ENCODE peak calls at places on chromosomes 1 and 21, in four cellular contexts. C is CD4-positive, CD25-positive, alpha-beta regulatory T cell; V is hippocampal formation; X is HCEC 1CT. D is an unnamed sample.

GRCh38 chr21:37531402-37532042 is 164.9 kb downstream of the DYRK1A start:
- DNase-seq in C (no peak), V (no peak), X (no peak), D (peak; percentile 31)

GRCh38 chr1:69572921-69573320 is 5.2 kb downstream of the LRRC7 start:
- DNase-seq in C (no peak), V (no peak), X (no peak), D (no peak)

GRCh38 chr1:230463326-230463725 is 37.2 kb upstream of the PGBD5 start:
- DNase-seq in C (no peak), V (no peak), X (no peak), D (no peak)

GRCh38 chr1:41870076-41870562 is 48.6 kb downstream of the HIVEP3 start:
- DNase-seq in C (no peak), V (no peak), X (no peak), D (no peak)

GRCh38 chr1:179709841-179710329 is 33.2 kb upstream of the FAM163A start:
- DNase-seq in C (peak; percentile 22), V (no peak), X (peak; percentile 3), D (no peak)

GRCh38 chr1:16397095-16397494 is 30.1 kb downstream of the SZRD1 start:
- DNase-seq in C (no peak), V (no peak), X (no peak), D (no peak)

GRCh38 chr1:231611111-231611510 is 15.5 kb upstream of the DISC1 start:
- DNase-seq in C (no peak), V (no peak), X (no peak), D (no peak)

GRCh38 chr1:200505257-200505656 is 95.4 kb upstream of the ZNF281 start:
- DNase-seq in C (no peak), V (no peak), X (no peak), D (no peak)

GRCh38 chr1:233864578-233864977 is 39.9 kb upstream of the SLC35F3 start:
- DNase-seq in C (no peak), V (no peak), X (no peak), D (no peak)

GRCh38 chr21:16580661-16581060 is 850.9 kb downstream of the USP25 start:
- DNase-seq in C (no peak), V (no peak), X (no peak), D (no peak)

GRCh38 chr1:55877440-55878232 is 662.5 kb upstream of the USP24 start:
- DNase-seq in C (no peak), V (no peak), X (no peak), D (peak; percentile 2)

GRCh38 chr1:48526045-48526714 is 54.2 kb upstream of the SPATA6 start:
- DNase-seq in C (no peak), V (peak; percentile 76), X (no peak), D (no peak)

GRCh38 chr1:239125888-239126287 is 260.5 kb upstream of the CHRM3 start:
- DNase-seq in C (no peak), V (no peak), X (no peak), D (no peak)

GRCh38 chr1:3071507-3072177 is 2.6 kb downstream of the PRDM16 start:
- DNase-seq in C (no peak), V (no peak), X (no peak), D (no peak)

GRCh38 chr1:185789846-185790735 is 55.9 kb downstream of the HMCN1 start:
- DNase-seq in C (no peak), V (no peak), X (no peak), D (no peak)

GRCh38 chr1:13730751-13731482 is 30.9 kb downstream of the PRDM2 start:
- DNase-seq in C (peak; percentile 97), V (no peak), X (no peak), D (no peak)

GRCh38 chr1:20660363-20661234 is 570 bp downstream of the DDOST start:
- DNase-seq in C (peak; percentile 33), V (no peak), X (no peak), D (no peak)

GRCh38 chr1:161215079-161215478 is at the start of gene FCER1G:
- DNase-seq in C (peak; percentile 43), V (no peak), X (no peak), D (no peak)

GRCh38 chr1:23528245-23528978 is 2.6 kb downstream of the E2F2 start:
- DNase-seq in C (peak; percentile 90), V (no peak), X (peak; percentile 71), D (peak; percentile 94)

D was measured in LoVo.